ENCODE peak calls at places on chromosome 7, in eight cellular contexts. One of them, this sample, is unnamed. For H3K27me3, the result is how much of the 10 kb centered on the place peaks cover.

GRCh38 chr7:108805808-108806397 is 236.2 kb downstream of the DNAJB9 start:
- DNase-seq in heart right ventricle: no peak
- DNase-seq in foreskin keratinocyte: no peak
- DNase-seq in CD4-positive, alpha-beta T cell: no peak
- DNase-seq in AG04450: no peak
- DNase-seq in BJ: no peak
- DNase-seq in mammary epithelial cell: peak
- DNase-seq in CD4-positive, alpha-beta memory T cell: no peak
- DNase-seq in this sample: no peak

GRCh38 chr7:105611856-105612775 is 30.8 kb upstream of the EFCAB10 start:
- DNase-seq in heart right ventricle: no peak
- DNase-seq in foreskin keratinocyte: peak
- DNase-seq in CD4-positive, alpha-beta T cell: no peak
- DNase-seq in AG04450: no peak
- DNase-seq in BJ: no peak
- DNase-seq in mammary epithelial cell: no peak
- DNase-seq in CD4-positive, alpha-beta memory T cell: no peak
- DNase-seq in this sample: no peak

GRCh38 chr7:76069238-76069638 is 21.3 kb downstream of the MDH2 start:
- DNase-seq in heart right ventricle: peak
- DNase-seq in foreskin keratinocyte: peak
- DNase-seq in CD4-positive, alpha-beta T cell: no peak
- DNase-seq in AG04450: peak
- DNase-seq in BJ: no peak
- DNase-seq in mammary epithelial cell: peak
- DNase-seq in CD4-positive, alpha-beta memory T cell: no peak
- DNase-seq in this sample: peak

GRCh38 chr7:130794619-130794922 is 60.6 kb upstream of the KLF14 start:
- DNase-seq in heart right ventricle: no peak
- DNase-seq in foreskin keratinocyte: no peak
- DNase-seq in CD4-positive, alpha-beta T cell: no peak
- DNase-seq in AG04450: no peak
- DNase-seq in BJ: no peak
- DNase-seq in mammary epithelial cell: no peak
- DNase-seq in CD4-positive, alpha-beta memory T cell: no peak
- DNase-seq in this sample: no peak

GRCh38 chr7:101950450-101951119 is 133.2 kb downstream of the CUX1 start:
- DNase-seq in heart right ventricle: no peak
- DNase-seq in foreskin keratinocyte: no peak
- DNase-seq in CD4-positive, alpha-beta T cell: no peak
- DNase-seq in AG04450: peak
- DNase-seq in BJ: no peak
- DNase-seq in mammary epithelial cell: no peak
- DNase-seq in CD4-positive, alpha-beta memory T cell: no peak
- DNase-seq in this sample: no peak

GRCh38 chr7:23277359-23277989 is 21.7 kb upstream of the MALSU1 start:
- DNase-seq in heart right ventricle: peak
- DNase-seq in foreskin keratinocyte: peak
- DNase-seq in CD4-positive, alpha-beta T cell: no peak
- DNase-seq in AG04450: peak
- DNase-seq in BJ: no peak
- DNase-seq in mammary epithelial cell: peak
- DNase-seq in CD4-positive, alpha-beta memory T cell: peak
- DNase-seq in this sample: no peak

GRCh38 chr7:120725376-120726039 is 132.4 kb downstream of the TSPAN12 start:
- DNase-seq in heart right ventricle: no peak
- DNase-seq in foreskin keratinocyte: peak
- DNase-seq in CD4-positive, alpha-beta T cell: no peak
- DNase-seq in AG04450: no peak
- DNase-seq in BJ: no peak
- DNase-seq in mammary epithelial cell: no peak
- DNase-seq in CD4-positive, alpha-beta memory T cell: no peak
- DNase-seq in this sample: no peak

GRCh38 chr7:110003827-110004226 is 1087.1 kb upstream of the LRRN3 start:
- DNase-seq in heart right ventricle: no peak
- DNase-seq in foreskin keratinocyte: peak
- DNase-seq in CD4-positive, alpha-beta T cell: no peak
- DNase-seq in AG04450: no peak
- DNase-seq in BJ: no peak
- DNase-seq in mammary epithelial cell: no peak
- DNase-seq in CD4-positive, alpha-beta memory T cell: no peak
- DNase-seq in this sample: no peak

GRCh38 chr7:122442929-122443328 is 138.4 kb upstream of the FEZF1 start:
- DNase-seq in heart right ventricle: no peak
- DNase-seq in foreskin keratinocyte: no peak
- DNase-seq in CD4-positive, alpha-beta T cell: no peak
- DNase-seq in AG04450: no peak
- DNase-seq in BJ: no peak
- DNase-seq in mammary epithelial cell: no peak
- DNase-seq in CD4-positive, alpha-beta memory T cell: no peak
- DNase-seq in this sample: no peak

GRCh38 chr7:98354052-98354451 is 46.8 kb downstream of the BAIAP2L1 start:
- DNase-seq in heart right ventricle: no peak
- DNase-seq in foreskin keratinocyte: no peak
- DNase-seq in CD4-positive, alpha-beta T cell: no peak
- DNase-seq in AG04450: no peak
- DNase-seq in BJ: no peak
- DNase-seq in mammary epithelial cell: no peak
- DNase-seq in CD4-positive, alpha-beta memory T cell: no peak
- DNase-seq in this sample: no peak

GRCh38 chr7:503575-504111 is 16.0 kb downstream of the PDGFA start:
- DNase-seq in heart right ventricle: peak
- DNase-seq in foreskin keratinocyte: no peak
- DNase-seq in CD4-positive, alpha-beta T cell: no peak
- DNase-seq in AG04450: no peak
- DNase-seq in BJ: no peak
- DNase-seq in mammary epithelial cell: no peak
- DNase-seq in CD4-positive, alpha-beta memory T cell: no peak
- DNase-seq in this sample: peak

GRCh38 chr7:18320422-18320821 is 175.1 kb upstream of the HDAC9 start:
- DNase-seq in heart right ventricle: no peak
- DNase-seq in foreskin keratinocyte: peak
- DNase-seq in CD4-positive, alpha-beta T cell: no peak
- DNase-seq in AG04450: no peak
- DNase-seq in BJ: no peak
- DNase-seq in mammary epithelial cell: no peak
- DNase-seq in CD4-positive, alpha-beta memory T cell: no peak
- DNase-seq in this sample: no peak

GRCh38 chr7:75878769-75879596 is at the start of gene RHBDD2:
- DNase-seq in heart right ventricle: peak
- DNase-seq in foreskin keratinocyte: peak
- DNase-seq in CD4-positive, alpha-beta T cell: peak
- DNase-seq in AG04450: peak
- DNase-seq in BJ: peak
- DNase-seq in mammary epithelial cell: peak
- DNase-seq in CD4-positive, alpha-beta memory T cell: peak
- DNase-seq in this sample: peak

GRCh38 chr7:30663414-30663813 is 18.8 kb downstream of the CRHR2 start:
- DNase-seq in heart right ventricle: no peak
- DNase-seq in foreskin keratinocyte: no peak
- DNase-seq in CD4-positive, alpha-beta T cell: no peak
- DNase-seq in AG04450: no peak
- DNase-seq in BJ: no peak
- DNase-seq in mammary epithelial cell: no peak
- DNase-seq in CD4-positive, alpha-beta memory T cell: no peak
- DNase-seq in this sample: no peak

GRCh38 chr7:99106869-99107268 is 37.0 kb downstream of the SMURF1 start:
- DNase-seq in heart right ventricle: no peak
- DNase-seq in foreskin keratinocyte: peak
- DNase-seq in CD4-positive, alpha-beta T cell: no peak
- DNase-seq in AG04450: no peak
- DNase-seq in BJ: no peak
- DNase-seq in mammary epithelial cell: peak
- DNase-seq in CD4-positive, alpha-beta memory T cell: no peak
- DNase-seq in this sample: no peak

GRCh38 chr7:464712-465461 is 54.8 kb downstream of the PDGFA start:
- DNase-seq in heart right ventricle: peak
- DNase-seq in foreskin keratinocyte: no peak
- DNase-seq in CD4-positive, alpha-beta T cell: no peak
- DNase-seq in AG04450: peak
- DNase-seq in BJ: peak
- DNase-seq in mammary epithelial cell: no peak
- DNase-seq in CD4-positive, alpha-beta memory T cell: no peak
- DNase-seq in this sample: peak

GRCh38 chr7:116341222-116341907 is 131.0 kb downstream of the TES start:
- DNase-seq in heart right ventricle: no peak
- DNase-seq in foreskin keratinocyte: peak
- DNase-seq in CD4-positive, alpha-beta T cell: no peak
- DNase-seq in AG04450: no peak
- DNase-seq in BJ: no peak
- DNase-seq in mammary epithelial cell: no peak
- DNase-seq in CD4-positive, alpha-beta memory T cell: no peak
- DNase-seq in this sample: no peak

GRCh38 chr7:7323352-7323751 is 141.0 kb downstream of the C1GALT1 start:
- DNase-seq in heart right ventricle: no peak
- DNase-seq in foreskin keratinocyte: no peak
- DNase-seq in CD4-positive, alpha-beta T cell: no peak
- DNase-seq in AG04450: no peak
- DNase-seq in BJ: no peak
- DNase-seq in mammary epithelial cell: no peak
- DNase-seq in CD4-positive, alpha-beta memory T cell: no peak
- DNase-seq in this sample: no peak

GRCh38 chr7:129458171-129458570 is 23.9 kb downstream of the STRIP2 start:
- DNase-seq in heart right ventricle: no peak
- DNase-seq in foreskin keratinocyte: no peak
- DNase-seq in CD4-positive, alpha-beta T cell: no peak
- DNase-seq in AG04450: no peak
- DNase-seq in BJ: no peak
- DNase-seq in mammary epithelial cell: no peak
- DNase-seq in CD4-positive, alpha-beta memory T cell: no peak
- DNase-seq in this sample: no peak

GRCh38 chr7:156196649-156197048 is 384.4 kb upstream of the SHH start:
- DNase-seq in heart right ventricle: no peak
- DNase-seq in foreskin keratinocyte: no peak
- DNase-seq in CD4-positive, alpha-beta T cell: no peak
- DNase-seq in AG04450: no peak
- DNase-seq in BJ: no peak
- DNase-seq in mammary epithelial cell: no peak
- DNase-seq in CD4-positive, alpha-beta memory T cell: no peak
- DNase-seq in this sample: no peak

GRCh38 chr7:156194813-156195212 is 382.6 kb upstream of the SHH start:
- DNase-seq in heart right ventricle: no peak
- DNase-seq in foreskin keratinocyte: no peak
- DNase-seq in CD4-positive, alpha-beta T cell: no peak
- DNase-seq in AG04450: no peak
- DNase-seq in BJ: no peak
- DNase-seq in mammary epithelial cell: no peak
- DNase-seq in CD4-positive, alpha-beta memory T cell: no peak
- DNase-seq in this sample: no peak

GRCh38 chr7:156203923-156204322 is 391.7 kb upstream of the SHH start:
- DNase-seq in heart right ventricle: no peak
- DNase-seq in foreskin keratinocyte: no peak
- DNase-seq in CD4-positive, alpha-beta T cell: no peak
- DNase-seq in AG04450: no peak
- DNase-seq in BJ: no peak
- DNase-seq in mammary epithelial cell: no peak
- DNase-seq in CD4-positive, alpha-beta memory T cell: no peak
- DNase-seq in this sample: no peak

GRCh38 chr7:156192921-156193320 is 380.7 kb upstream of the SHH start:
- DNase-seq in heart right ventricle: no peak
- DNase-seq in foreskin keratinocyte: no peak
- DNase-seq in CD4-positive, alpha-beta T cell: no peak
- DNase-seq in AG04450: no peak
- DNase-seq in BJ: no peak
- DNase-seq in mammary epithelial cell: no peak
- DNase-seq in CD4-positive, alpha-beta memory T cell: no peak
- DNase-seq in this sample: no peak

DNA sequence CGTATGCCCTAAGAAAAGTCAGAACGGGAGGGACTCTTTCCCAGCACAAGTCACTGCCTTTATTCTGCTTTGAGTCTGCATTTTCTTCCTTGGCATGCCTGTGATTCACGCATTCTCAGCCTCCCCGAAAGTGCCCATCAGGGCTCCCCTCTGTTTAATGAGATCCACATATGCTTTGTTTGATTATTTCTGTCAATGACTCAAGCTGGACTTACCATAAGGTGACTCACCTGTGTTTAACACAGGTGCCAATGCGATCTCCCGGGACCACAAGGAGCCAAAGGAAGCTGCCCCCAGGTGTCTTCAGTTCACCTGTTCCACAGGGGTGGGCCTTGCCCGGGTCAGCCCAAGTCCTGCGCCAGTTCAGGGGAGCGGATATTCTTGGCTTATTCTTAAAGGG is 386.0 kb upstream of the SHH start:
- DNase-seq in heart right ventricle: no peak
- DNase-seq in foreskin keratinocyte: no peak
- DNase-seq in CD4-positive, alpha-beta T cell: no peak
- DNase-seq in AG04450: no peak
- DNase-seq in BJ: no peak
- DNase-seq in mammary epithelial cell: no peak
- DNase-seq in CD4-positive, alpha-beta memory T cell: no peak
- DNase-seq in this sample: no peak
- H3K27me3 ChIP-seq in heart right ventricle: under half
- H3K27me3 ChIP-seq in foreskin keratinocyte: under half
- H3K27me3 ChIP-seq in CD4-positive, alpha-beta T cell: under half
- H3K27me3 ChIP-seq in AG04450: under half
- H3K27me3 ChIP-seq in BJ: under half
- H3K27me3 ChIP-seq in mammary epithelial cell: under half
- H3K27me3 ChIP-seq in CD4-positive, alpha-beta memory T cell: under half
- H3K27me3 ChIP-seq in this sample: under half

DNA sequence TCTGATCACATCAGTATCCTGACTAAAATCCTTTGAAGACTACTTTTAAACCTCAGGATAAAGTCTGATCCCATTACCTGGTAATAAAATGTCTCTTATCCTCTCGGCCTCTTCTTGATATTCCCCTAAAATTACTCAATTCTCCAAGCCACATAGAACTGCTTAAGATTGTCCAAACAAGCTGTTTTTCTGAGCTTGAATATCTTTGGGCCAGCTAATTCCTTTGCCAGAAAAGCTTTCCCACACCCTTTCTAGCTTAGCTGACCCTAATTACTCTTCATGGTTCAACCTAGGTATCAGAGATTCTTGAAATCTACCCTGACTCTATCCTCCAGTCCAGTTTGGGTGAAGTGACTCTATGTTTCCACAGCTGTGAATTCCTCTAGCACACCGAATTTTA is 328.6 kb downstream of the CRPPA start:
- DNase-seq in heart right ventricle: no peak
- DNase-seq in foreskin keratinocyte: no peak
- DNase-seq in CD4-positive, alpha-beta T cell: no peak
- DNase-seq in AG04450: no peak
- DNase-seq in BJ: no peak
- DNase-seq in mammary epithelial cell: no peak
- DNase-seq in CD4-positive, alpha-beta memory T cell: no peak
- DNase-seq in this sample: no peak
- H3K27me3 ChIP-seq in heart right ventricle: under half
- H3K27me3 ChIP-seq in foreskin keratinocyte: under half
- H3K27me3 ChIP-seq in CD4-positive, alpha-beta T cell: under half
- H3K27me3 ChIP-seq in AG04450: under half
- H3K27me3 ChIP-seq in BJ: under half
- H3K27me3 ChIP-seq in mammary epithelial cell: under half
- H3K27me3 ChIP-seq in CD4-positive, alpha-beta memory T cell: under half
- H3K27me3 ChIP-seq in this sample: under half

GRCh38 chr7:70793060-70793459 is 338.9 kb upstream of the GALNT17 start:
- DNase-seq in heart right ventricle: no peak
- DNase-seq in foreskin keratinocyte: no peak
- DNase-seq in CD4-positive, alpha-beta T cell: no peak
- DNase-seq in AG04450: no peak
- DNase-seq in BJ: no peak
- DNase-seq in mammary epithelial cell: no peak
- DNase-seq in CD4-positive, alpha-beta memory T cell: no peak
- DNase-seq in this sample: no peak
- H3K27me3 ChIP-seq in heart right ventricle: under half
- H3K27me3 ChIP-seq in foreskin keratinocyte: under half
- H3K27me3 ChIP-seq in CD4-positive, alpha-beta T cell: under half
- H3K27me3 ChIP-seq in AG04450: under half
- H3K27me3 ChIP-seq in BJ: under half
- H3K27me3 ChIP-seq in mammary epithelial cell: under half
- H3K27me3 ChIP-seq in CD4-positive, alpha-beta memory T cell: under half
- H3K27me3 ChIP-seq in this sample: under half

GRCh38 chr7:156172638-156173037 is 360.4 kb upstream of the SHH start:
- DNase-seq in heart right ventricle: no peak
- DNase-seq in foreskin keratinocyte: no peak
- DNase-seq in CD4-positive, alpha-beta T cell: no peak
- DNase-seq in AG04450: no peak
- DNase-seq in BJ: no peak
- DNase-seq in mammary epithelial cell: no peak
- DNase-seq in CD4-positive, alpha-beta memory T cell: no peak
- DNase-seq in this sample: no peak
- H3K27me3 ChIP-seq in heart right ventricle: under half
- H3K27me3 ChIP-seq in foreskin keratinocyte: under half
- H3K27me3 ChIP-seq in CD4-positive, alpha-beta T cell: under half
- H3K27me3 ChIP-seq in AG04450: under half
- H3K27me3 ChIP-seq in BJ: under half
- H3K27me3 ChIP-seq in mammary epithelial cell: under half
- H3K27me3 ChIP-seq in CD4-positive, alpha-beta memory T cell: under half
- H3K27me3 ChIP-seq in this sample: under half